ENCODE peak calls at places on chromosomes 3 and 15, in nine cellular contexts. P is neuronal stem cell, B is endodermal cell, S is mucosa of gallbladder, W is cardiac fibroblast, Z is NCI-H1105 treated with DMSO at 0.1 percent for 48 hours, G is AG09309, K is NCI-H69, C is dorsolateral prefrontal cortex. U is an unnamed sample.
A peak's percentile ranks its signal among the peaks of the same experiment; 100 is the strongest.

GRCh38 chr3:29314727-29315088 is 33.8 kb downstream of the RBMS3 start:
- DNase-seq in P (no peak), B (no peak), S (no peak), W (no peak), Z (no peak), G (no peak), K (no peak), C (no peak), U (no peak)

GRCh38 chr15:32844118-32844711 is 126.4 kb downstream of the GREM1 start:
- DNase-seq in P (no peak), B (no peak), S (no peak), W (peak; percentile 75), Z (peak; percentile 46), G (no peak), K (peak; percentile 72), C (no peak), U (no peak)

GRCh38 chr3:171349392-171349791 is 110.8 kb downstream of the TNIK start:
- DNase-seq in P (no peak), B (no peak), S (no peak), W (no peak), Z (no peak), G (no peak), K (peak; percentile 5), C (no peak), U (no peak)

GRCh38 chr3:99865321-99865720 is 47.7 kb downstream of the CMSS1 start:
- DNase-seq in P (no peak), B (no peak), S (no peak), W (peak; percentile 94), Z (no peak), G (no peak), K (peak; percentile 1), C (no peak), U (no peak)

GRCh38 chr3:117409701-117410459 is 700.3 kb downstream of the TUSC7 start:
- DNase-seq in P (no peak), B (no peak), S (no peak), W (peak; percentile 5), Z (no peak), G (no peak), K (no peak), C (no peak), U (no peak)

GRCh38 chr3:31431322-31431721 is 101.4 kb upstream of the STT3B start:
- DNase-seq in P (no peak), B (no peak), S (no peak), W (no peak), Z (no peak), G (no peak), K (no peak), C (no peak), U (no peak)

GRCh38 chr3:138774529-138775253 is 60.0 kb downstream of the PIK3CB start:
- DNase-seq in P (no peak), B (no peak), S (peak; percentile 68), W (peak; percentile 100), Z (peak; percentile 100), G (peak; percentile 99), K (peak; percentile 94), C (peak; percentile 88), U (no peak)

GRCh38 chr3:187368765-187369450 is 723 bp downstream of the RTP4 start:
- DNase-seq in P (no peak), B (no peak), S (no peak), W (no peak), Z (no peak), G (no peak), K (no peak), C (no peak), U (no peak)

GRCh38 chr3:18717588-18717987 is 292.4 kb upstream of the SATB1 start:
- DNase-seq in P (no peak), B (no peak), S (no peak), W (no peak), Z (no peak), G (no peak), K (no peak), C (no peak), U (no peak)

GRCh38 chr3:31193871-31194270 is 299.4 kb upstream of the GADL1 start:
- DNase-seq in P (no peak), B (no peak), S (no peak), W (peak; percentile 51), Z (no peak), G (no peak), K (no peak), C (no peak), U (no peak)

GRCh38 chr15:70863450-70864218 is 9.7 kb upstream of the LARP6 start:
- DNase-seq in P (no peak), B (no peak), S (no peak), W (peak; percentile 86), Z (no peak), G (no peak), K (no peak), C (peak; percentile 76), U (no peak)

GRCh38 chr15:52783929-52784798 is 6.0 kb downstream of the ONECUT1 start:
- DNase-seq in P (peak; percentile 65), B (peak; percentile 90), S (peak; percentile 37), W (no peak), Z (no peak), G (no peak), K (no peak), C (no peak), U (no peak)

GRCh38 chr15:48391950-48392349 is 60.7 kb downstream of the DUT start:
- DNase-seq in P (no peak), B (no peak), S (no peak), W (no peak), Z (no peak), G (no peak), K (no peak), C (no peak), U (no peak)

GRCh38 chr15:43953402-43953801 is 126.6 kb downstream of the WDR76 start:
- DNase-seq in P (no peak), B (no peak), S (no peak), W (no peak), Z (no peak), G (no peak), K (no peak), C (no peak), U (no peak)

GRCh38 chr3:66378256-66378655 is 122.6 kb downstream of the LRIG1 start:
- DNase-seq in P (peak; percentile 40), B (peak; percentile 84), S (no peak), W (peak; percentile 29), Z (no peak), G (no peak), K (peak; percentile 41), C (no peak), U (no peak)

GRCh38 chr15:64897345-64897985 is 14.2 kb upstream of the ANKDD1A start:
- DNase-seq in P (no peak), B (no peak), S (peak; percentile 42), W (peak; percentile 79), Z (no peak), G (no peak), K (no peak), C (no peak), U (no peak)

GRCh38 chr3:29373016-29373690 is 92.3 kb downstream of the RBMS3 start:
- DNase-seq in P (no peak), B (no peak), S (no peak), W (peak; percentile 34), Z (no peak), G (no peak), K (no peak), C (no peak), U (no peak)

GRCh38 chr15:89575656-89576416 is 567 bp downstream of the TICRR start:
- DNase-seq in P (no peak), B (peak; percentile 82), S (no peak), W (peak; percentile 32), Z (no peak), G (no peak), K (peak; percentile 41), C (no peak), U (no peak)

GRCh38 chr3:13480340-13481318 is 523 bp downstream of the HDAC11 start:
- DNase-seq in P (no peak), B (peak; percentile 84), S (peak; percentile 27), W (no peak), Z (no peak), G (no peak), K (no peak), C (peak; percentile 72), U (peak; percentile 62)